ENCODE peak calls at places on chromosomes 12 and 14, in five cellular contexts. G is transverse colon, T is MCF 10A, C is mesothelial cell of epicardium, M is choroid plexus epithelial cell. B is an unnamed sample.

GRCh38 chr14:58131386-58131785 is 20.6 kb downstream of the ARMH4 start:
- DNase-seq in T (no peak), M (peak), G (no peak), C (no peak), B (no peak)

GRCh38 chr12:116002890-116003536 is 274.5 kb downstream of the MED13L start:
- DNase-seq in G (no peak), C (no peak), M (peak), T (peak), B (no peak)

GRCh38 chr14:75831455-75831854 is 150.3 kb downstream of the TGFB3 start:
- DNase-seq in G (peak), C (peak), M (peak), T (peak), B (no peak)

GRCh38 chr14:73717998-73718741 is 4.0 kb upstream of the PNMA1 start:
- DNase-seq in C (no peak), M (peak), T (no peak), G (peak), B (no peak)

GRCh38 chr12:27674989-27675388 is 21.3 kb upstream of the REP15 start:
- DNase-seq in M (no peak), G (no peak), C (no peak), T (no peak), B (no peak)

GRCh38 chr12:98238513-98238912 is 276.9 kb upstream of the TMPO start:
- DNase-seq in T (peak), C (no peak), G (no peak), M (peak), B (no peak)

GRCh38 chr12:49489720-49490119 is 49.1 kb upstream of the KCNH3 start:
- DNase-seq in T (no peak), M (peak), C (no peak), G (no peak), B (peak)

GRCh38 chr12:21483531-21483930 is 17.9 kb downstream of the RECQL start:
- DNase-seq in G (no peak), M (no peak), T (no peak), C (no peak), B (no peak)

GRCh38 chr14:71466942-71467341 is 465.3 kb upstream of the RGS6 start:
- DNase-seq in G (no peak), C (no peak), T (no peak), M (no peak), B (no peak)

GRCh38 chr14:92397140-92397815 is 74.3 kb downstream of the SLC24A4 start:
- DNase-seq in G (no peak), T (peak), C (no peak), M (no peak), B (peak)

GRCh38 chr14:67461341-67461985 is 27.1 kb downstream of the TMEM229B start:
- DNase-seq in C (no peak), T (peak), G (no peak), M (peak), B (no peak)

GRCh38 chr14:26597136-26598080 is at the start of gene NOVA1:
- DNase-seq in T (no peak), C (peak), M (peak), G (peak), B (peak)

GRCh38 chr14:65206448-65207096 is 104.3 kb upstream of the MAX start:
- DNase-seq in C (no peak), M (peak), G (no peak), T (peak), B (peak)

GRCh38 chr12:27008070-27008469 is 6.1 kb downstream of the TM7SF3 start:
- DNase-seq in M (no peak), T (no peak), G (no peak), C (no peak), B (no peak)

GRCh38 chr12:6476496-6476895 is 6.0 kb upstream of the VAMP1 start:
- DNase-seq in M (peak), T (no peak), C (no peak), G (no peak), B (no peak)

GRCh38 chr12:111803038-111803626 is 36.4 kb downstream of the ALDH2 start:
- DNase-seq in C (no peak), T (no peak), M (no peak), G (no peak), B (no peak)

GRCh38 chr14:73502017-73502619 is 11.4 kb downstream of the RIOX1 start:
- DNase-seq in C (no peak), G (no peak), T (peak), M (no peak), B (no peak)

GRCh38 chr12:57732270-57732669 is 6.3 kb downstream of the AGAP2 start:
- DNase-seq in M (no peak), C (no peak), T (no peak), G (no peak), B (no peak)

GRCh38 chr12:75323663-75324062 is 6.5 kb downstream of the CAPS2 start:
- DNase-seq in M (no peak), T (no peak), C (no peak), G (no peak), B (no peak)

GRCh38 chr12:88108021-88108420 is 33.9 kb downstream of the CEP290 start:
- DNase-seq in G (no peak), C (no peak), T (peak), M (peak), B (peak)

GRCh38 chr12:28543021-28543890 is 353.0 kb downstream of the CCDC91 start:
- DNase-seq in G (no peak), T (no peak), M (peak), C (no peak), B (no peak)

GRCh38 chr12:95918194-95918993 is 24.0 kb downstream of the CCDC38 start:
- DNase-seq in G (peak), M (peak), T (peak), C (no peak), B (peak)

GRCh38 chr12:111645433-111645832 is 40.3 kb downstream of the BRAP start:
- DNase-seq in T (no peak), M (peak), G (no peak), C (no peak), B (no peak)

GRCh38 chr12:3747976-3748619 is 4.8 kb downstream of the CRACR2A start:
- DNase-seq in G (peak), C (no peak), T (no peak), M (no peak), B (no peak)

GRCh38 chr14:91354979-91355685 is 62.5 kb downstream of the CCDC88C start:
- DNase-seq in C (no peak), T (no peak), G (peak), M (no peak), B (no peak)

GRCh38 chr12:89166525-89166934 is 185.8 kb downstream of the DUSP6 start:
- DNase-seq in M (peak), G (no peak), T (peak), C (no peak), B (no peak)

GRCh38 chr14:90467501-90467900 is 70.7 kb downstream of the CALM1 start:
- DNase-seq in M (no peak), C (no peak), T (no peak), G (no peak), B (no peak)

DNA sequence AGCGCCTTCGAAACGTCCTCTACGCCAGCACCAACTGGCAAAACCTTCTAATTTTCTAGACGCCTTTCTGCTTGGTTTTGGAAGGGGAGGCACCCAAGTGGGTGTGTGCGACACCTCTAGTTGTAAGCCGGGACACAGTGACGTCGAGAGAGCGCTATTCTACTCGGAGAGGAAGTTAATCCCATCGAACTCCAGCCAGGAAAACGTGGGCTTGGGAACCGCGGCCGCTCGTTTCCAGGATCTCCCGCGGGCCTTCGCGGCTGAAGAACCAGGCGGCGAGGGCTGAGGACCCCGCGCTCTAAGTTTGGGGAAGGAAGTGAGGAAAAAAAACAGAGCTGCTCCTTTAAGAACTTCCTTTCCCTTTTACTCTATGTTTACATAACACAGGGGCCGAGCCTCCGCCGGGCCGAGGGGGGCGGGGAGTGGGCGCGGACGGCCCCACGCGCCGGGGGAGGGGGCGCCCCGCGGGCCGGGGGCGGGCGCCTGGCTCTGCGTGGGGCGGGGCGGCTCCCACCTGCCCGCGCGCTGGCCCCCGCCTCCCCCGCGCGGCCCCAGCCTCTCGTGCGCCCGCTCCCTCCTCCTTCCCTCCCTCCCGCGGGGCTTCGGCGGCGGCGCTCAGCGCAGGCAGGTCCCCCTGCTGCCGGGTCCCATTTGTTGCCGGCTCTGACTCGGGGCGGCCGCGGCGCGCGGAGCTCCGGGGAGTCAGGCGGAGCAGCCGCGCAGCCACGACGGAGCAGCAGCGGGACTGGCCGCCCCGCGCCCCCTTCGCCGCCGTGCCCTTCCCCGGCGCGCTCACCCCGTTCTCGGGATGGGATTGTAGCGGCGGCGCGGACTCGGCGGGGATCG is at the start of gene PELI2:
- DNase-seq in G (peak), C (peak), T (peak), M (peak), B (no peak)
- TF ChIP-seq CTCF in G (peak), C (no peak), T (no peak), M (peak), B (no peak)

GRCh38 chr12:53949631-53950440 is 4.9 kb upstream of the HOXC12 start:
- DNase-seq in T (no peak), M (no peak), G (no peak), C (no peak), B (no peak)

GRCh38 chr12:53950441-53950781 is 4.3 kb upstream of the HOXC12 start:
- DNase-seq in G (no peak), T (peak), C (no peak), M (no peak), B (peak)

GRCh38 chr12:53951577-53952334 is 2.9 kb upstream of the HOXC12 start:
- DNase-seq in G (no peak), T (no peak), C (no peak), M (no peak), B (no peak)

GRCh38 chr12:53952335-53952694 is 2.4 kb upstream of the HOXC12 start:
- DNase-seq in G (no peak), T (no peak), C (no peak), M (no peak), B (no peak)

DNA sequence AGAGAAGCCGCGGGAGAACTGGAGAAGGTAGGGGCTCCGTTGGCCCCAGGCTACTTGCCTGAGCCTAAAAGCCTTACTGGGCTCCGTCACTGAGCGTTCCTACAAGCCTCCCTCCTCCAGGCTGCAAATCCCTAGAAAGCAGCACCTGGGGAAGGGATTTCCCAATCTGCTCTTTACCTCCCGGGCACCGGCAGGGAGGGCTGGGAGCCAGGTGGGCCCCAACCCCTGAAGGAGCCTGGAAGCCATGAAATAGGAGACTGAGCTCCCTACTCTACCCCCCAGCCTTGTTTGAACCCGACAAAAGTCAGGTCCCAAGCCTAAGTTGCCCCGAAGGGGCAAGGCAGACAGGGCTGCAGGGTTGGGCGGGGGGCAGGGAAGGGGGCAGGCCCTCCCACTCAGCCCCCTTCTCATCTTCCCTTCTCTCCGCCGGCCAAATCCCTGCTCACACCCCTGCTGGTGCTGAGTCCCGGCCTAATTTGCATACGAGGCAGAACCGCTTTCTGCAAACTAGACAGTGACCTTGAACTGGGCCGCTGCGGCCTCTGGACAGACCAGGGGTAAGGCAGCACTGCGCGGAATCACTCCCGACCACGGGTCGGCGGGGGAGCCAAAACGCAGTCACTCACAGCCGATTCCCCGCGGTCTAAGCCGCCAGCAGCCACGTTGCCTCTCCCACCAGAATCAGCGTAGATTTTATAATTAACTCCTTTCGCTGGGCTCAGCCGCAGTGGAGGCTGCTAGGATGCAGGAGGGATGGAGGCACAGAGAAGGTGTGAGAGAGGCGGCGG is 3.7 kb upstream of the HOXC12 start:
- DNase-seq in T (no peak), G (no peak), C (no peak), M (no peak), B (no peak)
- TF ChIP-seq CTCF in T (no peak), G (no peak), C (no peak), M (no peak), B (no peak)

GRCh38 chr14:30443368-30444007 is 115.5 kb upstream of the G2E3 start:
- DNase-seq in T (peak), G (no peak), M (peak), C (no peak), B (peak)
- TF ChIP-seq CTCF in T (peak), G (no peak), M (peak), C (no peak), B (peak)

GRCh38 chr12:47772094-47772660 is 861 bp upstream of the SLC48A1 start:
- DNase-seq in G (no peak), C (no peak), T (no peak), M (no peak), B (no peak)

GRCh38 chr12:47773858-47774580 is 981 bp downstream of the SLC48A1 start:
- DNase-seq in G (no peak), T (no peak), M (no peak), C (no peak), B (no peak)

GRCh38 chr12:47774664-47775063 is 1.6 kb downstream of the SLC48A1 start:
- DNase-seq in M (no peak), G (no peak), T (no peak), C (no peak), B (no peak)

GRCh38 chr12:47772738-47773061 is 338 bp upstream of the SLC48A1 start:
- DNase-seq in G (no peak), T (no peak), M (no peak), C (no peak), B (no peak)

GRCh38 chr12:47773062-47773857 is at the start of gene SLC48A1:
- DNase-seq in C (peak), T (peak), M (peak), G (peak), B (peak)
- TF ChIP-seq CTCF in C (peak), T (no peak), M (peak), G (peak), B (peak)

GRCh38 chr14:69005432-69006148 is 26.5 kb upstream of the ACTN1 start:
- DNase-seq in T (peak), C (no peak), G (peak), M (peak), B (peak)

GRCh38 chr14:69003626-69004025 is 24.5 kb upstream of the ACTN1 start:
- DNase-seq in T (no peak), G (no peak), C (no peak), M (no peak), B (no peak)

GRCh38 chr14:69004731-69005431 is 25.8 kb upstream of the ACTN1 start:
- DNase-seq in M (no peak), C (no peak), T (no peak), G (no peak), B (no peak)

GRCh38 chr14:69001375-69001774 is 22.3 kb upstream of the ACTN1 start:
- DNase-seq in C (no peak), T (no peak), M (no peak), G (no peak), B (no peak)

GRCh38 chr14:69002069-69002468 is 23.0 kb upstream of the ACTN1 start:
- DNase-seq in C (no peak), M (peak), G (peak), T (peak), B (no peak)
- TF ChIP-seq CTCF in C (no peak), M (peak), G (peak), T (peak), B (no peak)

DNA sequence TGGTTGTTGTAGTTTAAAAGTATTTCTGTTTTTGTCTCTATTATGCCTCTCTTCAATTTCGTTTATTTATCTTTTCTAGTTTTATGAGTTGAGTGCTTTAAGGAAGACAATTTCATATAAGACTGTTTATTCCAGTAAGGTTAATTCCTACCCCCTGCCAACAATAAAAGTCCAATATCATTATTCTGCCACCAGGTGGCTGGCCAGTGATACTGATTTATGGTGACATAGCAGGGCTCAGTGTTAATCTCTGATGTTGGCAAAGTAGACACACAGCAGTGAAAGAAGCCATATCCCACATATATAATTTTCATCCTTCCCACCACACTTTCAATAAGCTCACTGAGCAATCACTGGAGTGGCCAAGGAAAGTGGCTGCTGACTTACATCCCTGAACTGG is 69.0 kb upstream of the BMP4 start:
- DNase-seq in M (peak), T (peak), C (no peak), G (no peak), B (peak)
- TF ChIP-seq CTCF in M (peak), T (peak), C (peak), G (peak), B (peak)

DNA sequence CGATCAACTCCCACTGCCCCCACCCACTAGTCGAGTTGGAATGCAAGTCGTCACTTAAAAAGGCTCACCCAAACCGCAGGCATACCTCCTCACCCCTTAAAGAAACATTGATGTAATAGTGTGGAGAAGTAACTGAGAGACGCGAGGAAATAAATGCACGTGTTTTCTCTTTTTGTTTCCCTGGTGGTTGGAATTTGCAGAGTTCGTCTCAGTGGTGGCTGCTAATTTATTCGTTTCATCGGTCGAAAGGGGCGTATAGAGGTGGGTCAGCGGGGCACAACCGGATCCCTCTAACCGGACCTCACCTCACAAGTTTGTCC is 5.1 kb upstream of the NPAS3 start:
- DNase-seq in T (peak), C (no peak), G (no peak), M (peak), B (no peak)
- TF ChIP-seq CTCF in T (no peak), C (peak), G (no peak), M (peak), B (no peak)

DNA sequence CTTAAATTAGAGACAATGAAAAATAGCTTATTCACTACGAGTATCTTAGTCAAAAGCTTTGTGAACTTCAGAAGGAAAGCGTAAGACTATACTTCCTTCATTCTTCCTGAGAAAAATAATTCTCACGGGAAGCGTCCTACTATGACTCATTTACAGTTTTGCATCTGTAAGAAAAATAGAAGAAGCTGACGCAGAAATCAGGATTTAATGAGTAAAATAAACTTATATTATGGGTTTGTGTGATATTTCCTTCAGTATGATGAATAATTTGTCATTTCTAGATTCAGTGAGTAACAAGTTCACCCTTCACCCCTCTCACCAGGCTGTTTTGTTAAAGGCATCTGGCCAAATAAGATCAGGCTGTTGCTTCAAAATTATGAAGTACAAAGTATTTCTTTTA is 17.8 kb upstream of the PDE3A start:
- DNase-seq in M (peak), G (no peak), C (no peak), T (peak), B (no peak)
- TF ChIP-seq CTCF in M (no peak), G (no peak), C (no peak), T (no peak), B (no peak)

DNA sequence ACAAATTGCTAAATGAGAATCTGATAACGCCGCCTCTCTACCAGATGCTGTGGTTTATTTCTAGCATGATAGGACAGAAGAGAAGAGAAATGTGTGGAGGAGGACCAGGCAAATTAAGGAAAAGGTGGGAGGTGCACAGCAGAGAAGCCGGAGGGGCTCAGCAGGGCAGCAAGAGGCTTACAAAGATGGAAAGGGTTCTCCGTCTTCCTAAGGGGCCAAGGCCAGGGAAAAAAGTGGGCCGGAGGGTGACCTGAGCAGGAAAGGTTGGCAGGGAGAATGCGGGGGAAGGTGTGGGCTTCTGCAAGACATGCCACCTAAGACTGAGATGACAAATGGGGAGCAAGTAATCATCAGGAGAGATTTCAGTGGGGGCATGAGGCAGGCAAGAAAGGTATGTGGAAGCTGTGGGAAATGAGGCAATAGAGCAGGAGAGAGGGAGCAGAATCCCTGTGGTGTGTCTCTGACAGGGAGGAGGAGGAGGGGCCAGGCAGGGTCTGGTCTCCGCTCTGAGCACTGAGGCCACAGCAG is 18.7 kb downstream of the MANSC1 start:
- DNase-seq in G (no peak), T (no peak), M (peak), C (no peak), B (no peak)
- TF ChIP-seq CTCF in G (no peak), T (no peak), M (no peak), C (no peak), B (no peak)